ENCODE peak calls at places on chromosomes 4 and X, in eight cellular contexts. J is endodermal cell, P is T follicular helper cell, H is NCI-H2171 treated with DMSO at 0.1 percent for 48 hours, A is cardiac muscle cell, T is kidney tubule cell, M is GM10248, L is astrocyte. F is an unnamed sample.

GRCh38 chr4:84804126-84804525 is 162.4 kb downstream of the WDFY3 start:
- DNase-seq in J (no peak), P (no peak), H (no peak), A (peak; percentile 66), T (no peak), M (no peak), L (peak; percentile 49), F (no peak)

GRCh38 chr4:92047209-92047877 is 256.4 kb upstream of the GRID2 start:
- DNase-seq in J (no peak), P (no peak), H (peak; percentile 5), A (peak; percentile 92), T (no peak), M (no peak), L (peak; percentile 46), F (no peak)

GRCh38 chrX:38313190-38313589 is 14.1 kb downstream of the RPGR start:
- DNase-seq in J (no peak), P (no peak), H (no peak), A (no peak), T (no peak), M (no peak), L (peak; percentile 10), F (no peak)

GRCh38 chrX:135890087-135890585 is 3.1 kb downstream of the CT45A10 start:
- DNase-seq in J (no peak), P (no peak), H (no peak), A (no peak), T (no peak), M (no peak), L (no peak), F (no peak)

GRCh38 chr4:57442834-57443291 is 332.7 kb upstream of the IGFBP7 start:
- DNase-seq in J (peak; percentile 93), P (no peak), H (peak; percentile 5), A (peak; percentile 40), T (peak; percentile 67), M (peak; percentile 16), L (peak; percentile 6), F (peak; percentile 30)

GRCh38 chr4:24748023-24748422 is 47.4 kb upstream of the SOD3 start:
- DNase-seq in J (no peak), P (no peak), H (no peak), A (no peak), T (no peak), M (no peak), L (no peak), F (no peak)

GRCh38 chr4:119132306-119132705 is 3.3 kb upstream of the MYOZ2 start:
- DNase-seq in J (no peak), P (no peak), H (no peak), A (peak; percentile 38), T (no peak), M (no peak), L (peak; percentile 14), F (no peak)

GRCh38 chrX:38927592-38927991 is 126.3 kb downstream of the MID1IP1 start:
- DNase-seq in J (no peak), P (no peak), H (no peak), A (no peak), T (no peak), M (no peak), L (no peak), F (no peak)

GRCh38 chrX:138709886-138710285 is 1.6 kb downstream of the FGF13 start:
- DNase-seq in J (no peak), P (no peak), H (no peak), A (no peak), T (no peak), M (no peak), L (no peak), F (no peak)

GRCh38 chr4:113645771-113646455 is 115.6 kb downstream of the CAMK2D start:
- DNase-seq in J (peak; percentile 66), P (no peak), H (no peak), A (peak; percentile 68), T (peak; percentile 73), M (no peak), L (peak; percentile 93), F (no peak)

GRCh38 chr4:14897217-14897616 is 105.1 kb upstream of the CPEB2 start:
- DNase-seq in J (no peak), P (no peak), H (no peak), A (no peak), T (peak; percentile 17), M (no peak), L (no peak), F (no peak)

GRCh38 chr4:82247171-82247570 is 126.6 kb downstream of the HNRNPD start:
- DNase-seq in J (peak; percentile 53), P (no peak), H (no peak), A (no peak), T (no peak), M (no peak), L (no peak), F (no peak)

F was measured in GM13976.